ENCODE peak calls at places on chromosomes 3 and 15, in four cellular contexts. One of them, this sample, is unnamed.
A peak's percentile ranks its signal among the peaks of the same experiment; 100 is the strongest.

GRCh38 chr15:78177447-78177873 is 28.3 kb downstream of the IDH3A start:
- DNase-seq in cardiac muscle cell: peak; percentile 65
- DNase-seq in RWPE2: no peak
- DNase-seq in H1: peak; percentile 36
- DNase-seq in this sample: no peak

GRCh38 chr3:53140575-53141467 is 10.6 kb upstream of the RFT1 start:
- DNase-seq in cardiac muscle cell: no peak
- DNase-seq in RWPE2: no peak
- DNase-seq in H1: no peak
- DNase-seq in this sample: no peak

GRCh38 chr3:128994173-128994512 is 267 bp upstream of the CFAP92 start:
- DNase-seq in cardiac muscle cell: no peak
- DNase-seq in RWPE2: no peak
- DNase-seq in H1: no peak
- DNase-seq in this sample: no peak

GRCh38 chr3:193897288-193897687 is 238.7 kb upstream of the HES1 start:
- DNase-seq in cardiac muscle cell: no peak
- DNase-seq in RWPE2: no peak
- DNase-seq in H1: no peak
- DNase-seq in this sample: no peak

GRCh38 chr15:66879968-66880367 is 177.9 kb downstream of the SMAD6 start:
- DNase-seq in cardiac muscle cell: no peak
- DNase-seq in RWPE2: no peak
- DNase-seq in H1: no peak
- DNase-seq in this sample: peak; percentile 46

GRCh38 chr3:23495507-23495906 is 292.4 kb downstream of the UBE2E2 start:
- DNase-seq in cardiac muscle cell: no peak
- DNase-seq in RWPE2: no peak
- DNase-seq in H1: no peak
- DNase-seq in this sample: no peak

GRCh38 chr3:129346690-129347440 is 68.2 kb downstream of the HMCES start:
- DNase-seq in cardiac muscle cell: peak; percentile 25
- DNase-seq in RWPE2: no peak
- DNase-seq in H1: no peak
- DNase-seq in this sample: no peak

GRCh38 chr3:4714045-4714444 is 220.9 kb downstream of the ITPR1 start:
- DNase-seq in cardiac muscle cell: no peak
- DNase-seq in RWPE2: no peak
- DNase-seq in H1: no peak
- DNase-seq in this sample: no peak

GRCh38 chr3:25863011-25863415 is 73.1 kb downstream of the OXSM start:
- DNase-seq in cardiac muscle cell: no peak
- DNase-seq in RWPE2: no peak
- DNase-seq in H1: no peak
- DNase-seq in this sample: no peak

GRCh38 chr15:101088311-101088710 is 163.5 kb downstream of the CHSY1 start:
- DNase-seq in cardiac muscle cell: no peak
- DNase-seq in RWPE2: peak; percentile 65
- DNase-seq in H1: no peak
- DNase-seq in this sample: no peak

GRCh38 chr15:45185069-45185779 is 2.5 kb downstream of the SHF start:
- DNase-seq in cardiac muscle cell: no peak
- DNase-seq in RWPE2: no peak
- DNase-seq in H1: no peak
- DNase-seq in this sample: peak; percentile 63

GRCh38 chr15:93948728-93949127 is 282.6 kb upstream of the MCTP2 start:
- DNase-seq in cardiac muscle cell: no peak
- DNase-seq in RWPE2: no peak
- DNase-seq in H1: no peak
- DNase-seq in this sample: no peak

GRCh38 chr3:81470416-81470978 is 290.9 kb downstream of the GBE1 start:
- DNase-seq in cardiac muscle cell: no peak
- DNase-seq in RWPE2: no peak
- DNase-seq in H1: no peak
- DNase-seq in this sample: no peak

GRCh38 chr3:42660131-42660715 is 6.7 kb downstream of the ZBTB47 start:
- DNase-seq in cardiac muscle cell: no peak
- DNase-seq in RWPE2: no peak
- DNase-seq in H1: no peak
- DNase-seq in this sample: no peak

GRCh38 chr3:64291345-64291744 is 66.1 kb upstream of the PRICKLE2 start:
- DNase-seq in cardiac muscle cell: no peak
- DNase-seq in RWPE2: peak; percentile 71
- DNase-seq in H1: no peak
- DNase-seq in this sample: peak; percentile 81

GRCh38 chr3:12405432-12406272 is 78.6 kb upstream of the TSEN2 start:
- DNase-seq in cardiac muscle cell: no peak
- DNase-seq in RWPE2: no peak
- DNase-seq in H1: no peak
- DNase-seq in this sample: peak; percentile 79

GRCh38 chr3:29282431-29283296 is 1.8 kb downstream of the RBMS3 start:
- DNase-seq in cardiac muscle cell: peak; percentile 34
- DNase-seq in RWPE2: no peak
- DNase-seq in H1: no peak
- DNase-seq in this sample: no peak

GRCh38 chr3:141804778-141805639 is 41.8 kb downstream of the GRK7 start:
- DNase-seq in cardiac muscle cell: no peak
- DNase-seq in RWPE2: no peak
- DNase-seq in H1: no peak
- DNase-seq in this sample: no peak

GRCh38 chr3:127457094-127457475 is 133.4 kb downstream of the TPRA1 start:
- DNase-seq in cardiac muscle cell: peak; percentile 50
- DNase-seq in RWPE2: peak; percentile 84
- DNase-seq in H1: no peak
- DNase-seq in this sample: no peak

GRCh38 chr3:186978712-186979111 is 48.4 kb downstream of the ST6GAL1 start:
- DNase-seq in cardiac muscle cell: no peak
- DNase-seq in RWPE2: no peak
- DNase-seq in H1: no peak
- DNase-seq in this sample: no peak

GRCh38 chr3:64270143-64270542 is 44.9 kb upstream of the PRICKLE2 start:
- DNase-seq in cardiac muscle cell: no peak
- DNase-seq in RWPE2: no peak
- DNase-seq in H1: no peak
- DNase-seq in this sample: no peak

GRCh38 chr3:163929253-163929652 is 1149.0 kb downstream of the SI start:
- DNase-seq in cardiac muscle cell: no peak
- DNase-seq in RWPE2: no peak
- DNase-seq in H1: no peak
- DNase-seq in this sample: no peak

GRCh38 chr3:170606675-170607074 is 20.8 kb upstream of the SLC7A14 start:
- DNase-seq in cardiac muscle cell: no peak
- DNase-seq in RWPE2: no peak
- DNase-seq in H1: no peak
- DNase-seq in this sample: no peak

DNA sequence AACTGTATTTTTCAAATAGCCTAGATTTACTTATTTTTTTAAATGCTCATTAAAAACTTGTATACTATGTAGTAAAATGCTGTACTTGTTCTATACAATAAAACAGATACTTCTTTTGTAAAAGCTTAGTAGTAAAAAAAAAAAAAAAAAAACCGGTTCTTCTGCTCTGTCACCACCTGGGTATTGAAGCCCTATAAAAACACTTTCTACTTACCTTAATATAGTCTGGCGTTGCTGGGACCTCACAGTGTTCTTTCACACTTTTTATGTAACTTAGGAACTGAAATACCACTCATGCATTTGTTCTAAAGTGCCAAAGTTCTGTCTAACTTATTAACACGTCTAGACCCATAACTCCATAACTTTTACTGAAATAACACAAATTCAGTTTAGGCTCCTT is 61.4 kb downstream of the TASOR start:
- DNase-seq in cardiac muscle cell: no peak
- DNase-seq in RWPE2: no peak
- DNase-seq in H1: no peak
- DNase-seq in this sample: no peak
- H3K27ac ChIP-seq in cardiac muscle cell: no peak overlapping the region
- H3K27ac ChIP-seq in RWPE2: no peak overlapping the region
- H3K27ac ChIP-seq in H1: no peak overlapping the region
- H3K27ac ChIP-seq in this sample: no peak overlapping the region

GRCh38 chr15:84925906-84926305 is 41.4 kb downstream of the SLC28A1 start:
- DNase-seq in cardiac muscle cell: no peak
- DNase-seq in RWPE2: no peak
- DNase-seq in H1: no peak
- DNase-seq in this sample: no peak

GRCh38 chr15:84926491-84927220 is 42.2 kb downstream of the SLC28A1 start:
- DNase-seq in cardiac muscle cell: no peak
- DNase-seq in RWPE2: no peak
- DNase-seq in H1: no peak
- DNase-seq in this sample: no peak

GRCh38 chr15:84928843-84929168 is 44.3 kb downstream of the SLC28A1 start:
- DNase-seq in cardiac muscle cell: no peak
- DNase-seq in RWPE2: no peak
- DNase-seq in H1: no peak
- DNase-seq in this sample: no peak

GRCh38 chr15:84934942-84935729 is 46.5 kb upstream of the PDE8A start:
- DNase-seq in cardiac muscle cell: peak; percentile 23
- DNase-seq in RWPE2: no peak
- DNase-seq in H1: no peak
- DNase-seq in this sample: no peak

GRCh38 chr15:84929795-84930371 is 45.4 kb downstream of the SLC28A1 start:
- DNase-seq in cardiac muscle cell: peak; percentile 34
- DNase-seq in RWPE2: no peak
- DNase-seq in H1: no peak
- DNase-seq in this sample: no peak
- TF ChIP-seq CTCF in cardiac muscle cell: no peak
- TF ChIP-seq CTCF in RWPE2: no peak
- TF ChIP-seq CTCF in H1: no peak
- TF ChIP-seq CTCF in this sample: no peak

DNA sequence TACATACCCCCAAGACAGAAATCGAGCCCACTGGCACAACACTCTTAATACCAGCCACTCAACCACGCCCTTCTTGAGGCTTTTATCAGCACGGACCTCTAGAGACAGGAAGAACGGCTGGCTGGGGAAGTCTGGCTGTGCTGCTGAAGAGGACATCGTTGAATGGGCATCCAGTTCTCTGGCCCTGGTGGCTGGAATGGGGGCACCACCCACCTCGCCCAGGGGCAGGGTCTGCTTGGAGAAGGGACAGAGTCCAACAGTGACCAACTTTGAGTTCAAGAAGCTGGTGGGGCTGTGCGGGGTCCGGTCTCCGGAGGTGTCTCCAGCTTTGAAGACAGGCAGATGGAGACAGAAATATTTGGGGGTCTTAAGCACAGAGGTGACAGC is 77.5 kb downstream of the ATP10A start:
- DNase-seq in cardiac muscle cell: no peak
- DNase-seq in RWPE2: no peak
- DNase-seq in H1: no peak
- DNase-seq in this sample: no peak
- H3K4me3 ChIP-seq in cardiac muscle cell: no peak overlapping the region
- H3K4me3 ChIP-seq in RWPE2: no peak overlapping the region
- H3K4me3 ChIP-seq in H1: no peak overlapping the region
- H3K4me3 ChIP-seq in this sample: peak overlapping the region; percentile 19

GRCh38 chr3:195150194-195151118 is 120.5 kb downstream of the XXYLT1 start:
- DNase-seq in cardiac muscle cell: peak; percentile 82
- DNase-seq in RWPE2: no peak
- DNase-seq in H1: peak; percentile 29
- DNase-seq in this sample: peak; percentile 91
- H3K27ac ChIP-seq in cardiac muscle cell: peak overlapping the region; percentile 74
- H3K27ac ChIP-seq in RWPE2: peak overlapping the region; percentile 42
- H3K27ac ChIP-seq in H1: peak overlapping the region; percentile 66
- H3K27ac ChIP-seq in this sample: peak overlapping the region; percentile 79

GRCh38 chr3:57252404-57252803 is 24.9 kb downstream of the APPL1 start:
- DNase-seq in cardiac muscle cell: no peak
- DNase-seq in RWPE2: no peak
- DNase-seq in H1: no peak
- DNase-seq in this sample: no peak
- TF ChIP-seq CTCF in cardiac muscle cell: no peak
- TF ChIP-seq CTCF in RWPE2: no peak
- TF ChIP-seq CTCF in H1: no peak
- TF ChIP-seq CTCF in this sample: no peak

This sample was measured in coronary artery.